ENCODE peak calls at places on chromosomes 7 and 10, in five cellular contexts. Z is psoas muscle, S is colonic mucosa, D is PC-3, B is esophagus squamous epithelium. E is an unnamed sample.

GRCh38 chr7:45980181-45980905 is 59.3 kb upstream of the IGFBP3 start:
- DNase-seq in Z (no peak), S (peak; percentile 7), D (no peak), B (no peak), E (peak; percentile 78)

GRCh38 chr7:123570390-123571182 is 13.0 kb upstream of the NDUFA5 start:
- DNase-seq in Z (no peak), S (no peak), D (peak; percentile 72), B (no peak), E (peak; percentile 9)

GRCh38 chr10:30792025-30792424 is 162.5 kb upstream of the LYZL2 start:
- DNase-seq in Z (no peak), S (no peak), D (no peak), B (no peak), E (no peak)

GRCh38 chr7:127890726-127891125 is 140.5 kb downstream of the LRRC4 start:
- DNase-seq in Z (no peak), S (no peak), D (no peak), B (no peak), E (no peak)

GRCh38 chr7:21568762-21569161 is 25.9 kb downstream of the DNAH11 start:
- DNase-seq in Z (no peak), S (no peak), D (peak; percentile 42), B (no peak), E (no peak)

GRCh38 chr7:604038-604883 is 84.6 kb upstream of the PDGFA start:
- DNase-seq in Z (peak; percentile 80), S (peak; percentile 71), D (no peak), B (peak; percentile 54), E (peak; percentile 28)

GRCh38 chr10:79088613-79089355 is 20.0 kb downstream of the ZMIZ1 start:
- DNase-seq in Z (no peak), S (no peak), D (no peak), B (no peak), E (no peak)

GRCh38 chr10:29949411-29950011 is 109.9 kb downstream of the JCAD start:
- DNase-seq in Z (no peak), S (no peak), D (peak; percentile 89), B (no peak), E (peak; percentile 100)

GRCh38 chr10:62527019-62527827 is 153.1 kb downstream of the ZNF365 start:
- DNase-seq in Z (no peak), S (no peak), D (no peak), B (no peak), E (no peak)

GRCh38 chr7:79462334-79462733 is 8.9 kb upstream of the MAGI2 start:
- DNase-seq in Z (no peak), S (no peak), D (peak; percentile 64), B (no peak), E (no peak)

GRCh38 chr7:79455173-79455790 is 1.8 kb upstream of the MAGI2 start:
- DNase-seq in Z (no peak), S (no peak), D (no peak), B (no peak), E (no peak)

GRCh38 chr7:79458796-79459195 is 5.3 kb upstream of the MAGI2 start:
- DNase-seq in Z (no peak), S (no peak), D (no peak), B (no peak), E (no peak)

GRCh38 chr7:79461660-79462059 is 8.2 kb upstream of the MAGI2 start:
- DNase-seq in Z (no peak), S (no peak), D (peak; percentile 86), B (no peak), E (peak; percentile 78)

GRCh38 chr7:79459381-79459780 is 5.9 kb upstream of the MAGI2 start:
- DNase-seq in Z (no peak), S (no peak), D (peak; percentile 14), B (no peak), E (peak; percentile 69)
- H3K4me1 ChIP-seq in Z (peaks cover 5% of the 10 kb centered on the region), S (no peaks in the 10 kb centered on the region), D (peaks cover 15% of the 10 kb centered on the region), B (peaks cover 17% of the 10 kb centered on the region), E (peaks cover 5% of the 10 kb centered on the region)

GRCh38 chr10:35400600-35401268 is 64.4 kb downstream of the CCNY start:
- DNase-seq in Z (no peak), S (no peak), D (no peak), B (no peak), E (no peak)

GRCh38 chr10:35397953-35398352 is 61.6 kb downstream of the CCNY start:
- DNase-seq in Z (no peak), S (no peak), D (no peak), B (no peak), E (no peak)

GRCh38 chr10:35399414-35400009 is 63.2 kb downstream of the CCNY start:
- DNase-seq in Z (no peak), S (no peak), D (no peak), B (no peak), E (no peak)

GRCh38 chr10:35398355-35398754 is 62.0 kb downstream of the CCNY start:
- DNase-seq in Z (no peak), S (no peak), D (no peak), B (no peak), E (no peak)

DNA sequence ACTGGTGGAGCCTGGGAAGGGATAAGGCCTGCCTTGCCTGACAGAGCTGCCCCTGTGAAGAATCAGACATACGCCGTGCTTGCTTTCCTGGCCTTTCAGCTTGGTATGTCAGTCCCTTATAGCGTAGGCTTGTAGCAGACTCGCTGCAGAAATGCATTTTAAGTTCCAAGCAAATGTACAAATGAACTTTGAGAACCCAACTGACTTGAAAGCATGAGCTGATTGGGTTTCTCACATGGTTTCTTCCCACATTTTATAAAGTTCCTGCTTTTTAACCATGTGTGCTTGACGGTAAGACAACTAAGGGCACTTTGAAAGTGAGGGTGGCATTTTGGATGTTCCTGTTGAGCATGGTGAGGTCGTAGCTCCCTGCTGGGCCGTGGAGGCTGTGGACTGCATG is 62.6 kb downstream of the CCNY start:
- DNase-seq in Z (no peak), S (no peak), D (no peak), B (no peak), E (no peak)
- H3K4me1 ChIP-seq in Z (peaks cover 85% of the 10 kb centered on the region), S (no peaks in the 10 kb centered on the region), D (no peaks in the 10 kb centered on the region), B (peaks cover 2% of the 10 kb centered on the region), E (peaks cover 7% of the 10 kb centered on the region)

GRCh38 chr7:54985405-54986360 is 33.1 kb upstream of the EGFR start:
- DNase-seq in Z (no peak), S (no peak), D (peak; percentile 96), B (no peak), E (peak; percentile 59)
- H3K4me1 ChIP-seq in Z (no peaks in the 10 kb centered on the region), S (no peaks in the 10 kb centered on the region), D (peaks cover 38% of the 10 kb centered on the region), B (no peaks in the 10 kb centered on the region), E (peaks cover 4% of the 10 kb centered on the region)

GRCh38 chr10:71836594-71836970 is 14.5 kb downstream of the PSAP start:
- DNase-seq in Z (no peak), S (no peak), D (no peak), B (no peak), E (no peak)
- H3K4me1 ChIP-seq in Z (peaks cover 86% of the 10 kb centered on the region), S (peaks cover 12% of the 10 kb centered on the region), D (peaks cover 27% of the 10 kb centered on the region), B (peaks cover 58% of the 10 kb centered on the region), E (peaks cover 38% of the 10 kb centered on the region)

GRCh38 chr7:75965617-75966016 is 28.8 kb downstream of the TMEM120A start:
- DNase-seq in Z (no peak), S (no peak), D (no peak), B (no peak), E (no peak)
- H3K4me1 ChIP-seq in Z (peaks cover 77% of the 10 kb centered on the region), S (no peaks in the 10 kb centered on the region), D (no peaks in the 10 kb centered on the region), B (peaks cover 40% of the 10 kb centered on the region), E (peaks cover 48% of the 10 kb centered on the region)

DNA sequence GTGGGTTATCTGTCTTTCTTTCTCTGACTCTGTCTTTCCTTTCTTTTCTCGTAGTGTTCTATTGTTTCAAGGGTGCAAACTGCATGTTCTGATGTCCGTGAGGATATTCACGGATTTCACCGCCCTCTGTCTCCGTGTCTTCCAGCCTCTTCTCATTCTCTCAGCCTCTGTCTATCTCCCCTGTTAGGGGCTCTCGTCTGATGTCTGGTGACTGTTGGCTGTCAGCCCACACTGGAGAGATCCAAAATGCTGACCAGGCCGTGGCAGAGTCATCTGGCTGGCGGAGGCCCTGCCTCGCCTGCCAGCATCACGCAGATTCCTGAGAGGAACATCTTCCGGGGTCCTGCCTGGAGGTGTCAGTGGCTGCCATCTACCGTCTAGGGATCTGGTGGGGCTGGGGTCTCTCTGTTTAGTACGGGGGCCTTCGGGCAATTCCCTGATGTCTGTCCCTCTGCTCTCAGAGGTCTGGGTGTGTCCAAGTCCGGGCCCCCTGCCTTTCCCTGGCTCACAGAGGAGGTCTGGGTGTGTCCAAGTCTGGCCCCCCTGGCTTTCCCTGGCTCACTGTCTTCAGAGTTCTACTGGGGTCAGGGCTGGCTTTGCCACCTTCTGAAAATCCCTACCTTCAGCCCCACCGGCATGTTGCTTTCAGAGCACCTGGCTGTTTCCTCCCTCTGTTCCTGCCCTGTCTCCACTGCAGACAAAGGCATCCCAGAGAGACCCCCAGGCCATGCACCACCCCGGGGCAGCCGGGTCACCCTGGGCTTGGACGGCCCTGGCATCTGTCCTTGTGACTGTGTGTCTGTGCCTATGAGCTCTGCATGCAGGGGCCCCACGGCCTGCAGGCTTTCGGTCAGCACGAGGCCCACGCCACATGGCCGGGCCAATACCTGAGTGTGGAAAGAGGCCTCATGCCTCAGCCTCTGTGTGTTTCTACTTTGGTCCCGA is 14.0 kb upstream of the SCART1 start:
- DNase-seq in Z (no peak), S (peak; percentile 14), D (no peak), B (no peak), E (no peak)
- H3K4me1 ChIP-seq in Z (no peaks in the 10 kb centered on the region), S (no peaks in the 10 kb centered on the region), D (no peaks in the 10 kb centered on the region), B (no peaks in the 10 kb centered on the region), E (no peaks in the 10 kb centered on the region)

E was measured in fibroblast of lung.